ENCODE peak calls at places on chromosome 4, in seven cellular contexts. R is HCT116, G is SK-N-SH, L is HepG2, W is K562, N is GM12878, B is H1. S is an unnamed sample.

GRCh38 chr4:54940996-54941395 is 184.4 kb downstream of the KDR start:
- DNase-seq in R (no peak), G (no peak), L (no peak), W (no peak), N (no peak), B (no peak), S (no peak)

GRCh38 chr4:17468638-17469221 is 43.2 kb downstream of the QDPR start:
- DNase-seq in R (peak; percentile 12), G (peak; percentile 33), L (peak; percentile 13), W (peak; percentile 52), N (no peak), B (no peak), S (peak; percentile 16)

GRCh38 chr4:65845169-65845568 is 174.9 kb upstream of the EPHA5 start:
- DNase-seq in R (no peak), G (no peak), L (no peak), W (no peak), N (no peak), B (no peak), S (no peak)

GRCh38 chr4:11194431-11194830 is 234.3 kb downstream of the HS3ST1 start:
- DNase-seq in R (no peak), G (no peak), L (no peak), W (no peak), N (no peak), B (no peak), S (no peak)

GRCh38 chr4:74635490-74636123 is 158.7 kb downstream of the BTC start:
- DNase-seq in R (peak; percentile 79), G (no peak), L (no peak), W (no peak), N (no peak), B (no peak), S (no peak)

GRCh38 chr4:109729155-109729562 is 711 bp downstream of the PLA2G12A start:
- DNase-seq in R (no peak), G (no peak), L (no peak), W (no peak), N (no peak), B (no peak), S (no peak)

GRCh38 chr4:37082912-37083311 is 161.6 kb upstream of the NWD2 start:
- DNase-seq in R (no peak), G (no peak), L (no peak), W (no peak), N (no peak), B (no peak), S (no peak)

GRCh38 chr4:73698217-73698616 is 42.2 kb upstream of the CXCL8 start:
- DNase-seq in R (no peak), G (no peak), L (no peak), W (no peak), N (no peak), B (no peak), S (no peak)

GRCh38 chr4:17142232-17142711 is 243.8 kb upstream of the LDB2 start:
- DNase-seq in R (no peak), G (no peak), L (no peak), W (no peak), N (no peak), B (no peak), S (no peak)

GRCh38 chr4:102196221-102196620 is 149.1 kb downstream of the SLC39A8 start:
- DNase-seq in R (no peak), G (no peak), L (no peak), W (no peak), N (no peak), B (no peak), S (no peak)

GRCh38 chr4:83152771-83153170 is 38.2 kb upstream of the PLAC8 start:
- DNase-seq in R (no peak), G (no peak), L (no peak), W (no peak), N (no peak), B (no peak), S (no peak)

GRCh38 chr4:23070848-23071570 is 378.3 kb downstream of the GBA3 start:
- DNase-seq in R (no peak), G (no peak), L (no peak), W (no peak), N (no peak), B (no peak), S (no peak)

GRCh38 chr4:77035153-77035552 is 40.6 kb downstream of the CCNI start:
- DNase-seq in R (no peak), G (no peak), L (no peak), W (no peak), N (no peak), B (no peak), S (no peak)

GRCh38 chr4:654526-654845 is 19.6 kb downstream of the ATP5ME start:
- DNase-seq in R (no peak), G (no peak), L (no peak), W (no peak), N (no peak), B (no peak), S (no peak)

GRCh38 chr4:41142356-41142755 is 72.0 kb downstream of the APBB2 start:
- DNase-seq in R (no peak), G (no peak), L (no peak), W (no peak), N (no peak), B (no peak), S (no peak)

GRCh38 chr4:2835978-2836377 is 7.7 kb upstream of the ADD1 start:
- DNase-seq in R (no peak), G (no peak), L (no peak), W (no peak), N (no peak), B (peak; percentile 31), S (no peak)

GRCh38 chr4:159060161-159060560 is 42.7 kb upstream of the RAPGEF2 start:
- DNase-seq in R (no peak), G (no peak), L (no peak), W (no peak), N (no peak), B (no peak), S (no peak)

DNA sequence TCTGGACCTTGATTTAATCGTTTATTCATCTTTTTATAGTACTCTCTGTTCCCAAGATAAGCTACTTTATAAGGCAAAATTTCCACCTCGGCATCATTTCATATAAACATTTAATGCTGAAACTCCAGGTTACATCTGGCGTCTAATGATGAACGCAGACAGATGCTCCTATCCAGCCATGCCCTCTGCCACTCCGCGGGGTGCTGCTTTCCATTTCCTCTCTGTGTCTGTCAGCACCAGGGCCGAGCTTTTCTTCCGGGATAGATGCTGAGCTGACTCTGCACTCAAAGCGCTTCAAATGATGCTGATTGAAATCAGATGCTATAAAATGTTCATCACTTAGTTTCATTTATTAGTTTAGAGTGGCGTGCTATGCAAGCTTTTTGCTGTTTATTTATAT is 80.5 kb upstream of the HELT start:
- DNase-seq in R (no peak), G (peak; percentile 85), L (no peak), W (no peak), N (no peak), B (peak; percentile 48), S (no peak)
- TF ChIP-seq YY1 in R (no peak), G (no peak), L (no peak), W (no peak), N (no peak), B (no peak), S (no peak)

DNA sequence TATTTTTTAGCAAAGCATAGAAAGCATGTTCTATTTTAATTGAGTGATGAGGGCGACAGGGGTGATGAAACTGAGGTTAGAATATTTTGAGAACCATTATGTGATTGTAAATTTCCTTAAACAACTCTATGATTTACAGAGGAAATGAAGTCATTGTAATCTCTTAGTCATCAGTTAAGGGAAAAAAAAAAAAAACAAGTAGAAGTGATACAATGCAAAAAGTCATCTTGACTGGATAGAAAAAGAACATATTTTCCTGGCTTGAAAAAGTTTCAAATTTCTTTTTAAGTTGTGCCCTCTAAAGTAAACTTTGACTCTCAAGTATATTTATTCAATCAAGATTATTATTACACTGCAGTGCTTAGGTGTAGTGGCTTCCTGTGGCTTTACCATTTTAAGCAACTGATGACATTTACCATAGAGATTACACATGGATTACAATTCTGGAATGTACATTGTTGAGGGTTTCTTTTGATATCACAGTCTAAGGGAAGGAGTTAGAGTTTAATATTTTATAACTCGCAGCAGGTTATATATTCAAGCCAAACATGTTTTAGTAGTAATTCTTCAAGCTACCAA is 40.6 kb downstream of the GABRB1 start:
- DNase-seq in R (no peak), G (no peak), L (no peak), W (no peak), N (no peak), B (no peak), S (no peak)
- TF ChIP-seq YY1 in R (no peak), G (no peak), L (no peak), W (no peak), N (no peak), B (no peak), S (no peak)

DNA sequence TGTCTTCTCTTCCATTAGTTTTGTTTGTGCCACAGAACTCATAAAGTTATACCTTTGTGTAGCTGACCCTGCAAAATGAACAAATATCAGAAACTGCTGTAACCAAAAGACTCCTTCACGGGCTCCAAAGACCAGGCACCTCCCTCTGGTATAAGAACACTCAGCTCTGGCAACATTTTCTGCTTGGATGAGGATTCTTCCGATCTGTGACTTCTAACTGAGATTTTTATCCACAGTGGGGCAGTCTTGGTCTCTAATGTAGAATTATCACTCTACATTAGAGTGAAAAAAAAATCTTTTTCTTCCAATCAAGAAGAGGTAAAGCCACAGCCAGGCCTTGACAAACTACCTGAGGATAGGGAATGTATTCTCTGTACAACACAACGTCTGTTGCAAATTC is 38.5 kb upstream of the PRSS48 start:
- DNase-seq in R (no peak), G (no peak), L (no peak), W (no peak), N (no peak), B (no peak), S (no peak)
- TF ChIP-seq YY1 in R (no peak), G (no peak), L (no peak), W (no peak), N (no peak), B (no peak), S (no peak)

GRCh38 chr4:9943761-9944160 is 77.5 kb downstream of the SLC2A9 start:
- DNase-seq in R (no peak), G (no peak), L (no peak), W (no peak), N (no peak), B (peak; percentile 26), S (no peak)

GRCh38 chr4:9947168-9948062 is 73.9 kb downstream of the SLC2A9 start:
- DNase-seq in R (no peak), G (no peak), L (no peak), W (no peak), N (no peak), B (peak; percentile 22), S (no peak)

GRCh38 chr4:9944431-9945425 is 76.6 kb downstream of the SLC2A9 start:
- DNase-seq in R (no peak), G (no peak), L (no peak), W (no peak), N (no peak), B (peak; percentile 22), S (no peak)

GRCh38 chr4:9942921-9943600 is 78.2 kb downstream of the SLC2A9 start:
- DNase-seq in R (no peak), G (no peak), L (no peak), W (no peak), N (no peak), B (peak; percentile 26), S (no peak)

GRCh38 chr4:9946171-9946570 is 75.1 kb downstream of the SLC2A9 start:
- DNase-seq in R (no peak), G (no peak), L (no peak), W (no peak), N (no peak), B (no peak), S (no peak)
- TF ChIP-seq YY1 in R (no peak), G (no peak), L (no peak), W (no peak), N (no peak), B (no peak), S (no peak)